ENCODE peak calls at places on chromosomes 16 and 17, in eight cellular contexts. M is left ventricle myocardium inferior, Y is stomach, A is suprapubic skin, W is cardiac fibroblast, D is testis, B is breast epithelium, C is thoracic aorta. L is an unnamed sample.

GRCh38 chr16:5615868-5616642 is 518.5 kb upstream of the EEF2KMT start:
- DNase-seq in M (peak), Y (peak), A (no peak), W (peak), D (peak), B (peak), C (no peak), L (peak)

GRCh38 chr17:50603340-50603739 is 31.3 kb upstream of the ABCC3 start:
- DNase-seq in M (no peak), Y (no peak), A (no peak), W (no peak), D (no peak), B (no peak), C (no peak), L (peak)

GRCh38 chr17:5282639-5283217 is 644 bp downstream of the RABEP1 start:
- DNase-seq in M (peak), Y (no peak), A (no peak), W (peak), D (peak), B (no peak), C (no peak), L (peak)

GRCh38 chr16:68319185-68319908 is 8.5 kb downstream of the PRMT7 start:
- DNase-seq in M (no peak), Y (no peak), A (no peak), W (no peak), D (no peak), B (no peak), C (no peak), L (no peak)

GRCh38 chr17:19716108-19717030 is at the start of gene SLC47A2:
- DNase-seq in M (no peak), Y (no peak), A (no peak), W (no peak), D (peak), B (no peak), C (no peak), L (no peak)

GRCh38 chr17:79837888-79838540 is 1.2 kb downstream of the CBX4 start:
- DNase-seq in M (no peak), Y (no peak), A (no peak), W (no peak), D (no peak), B (no peak), C (no peak), L (no peak)

GRCh38 chr17:67488161-67488560 is 111.1 kb downstream of the PITPNC1 start:
- DNase-seq in M (peak), Y (no peak), A (peak), W (peak), D (peak), B (no peak), C (no peak), L (no peak)

GRCh38 chr16:53945996-53946395 is 242.0 kb downstream of the FTO start:
- DNase-seq in M (no peak), Y (no peak), A (no peak), W (peak), D (no peak), B (no peak), C (no peak), L (no peak)

GRCh38 chr16:77221482-77221881 is 22.3 kb downstream of the SYCE1L start:
- DNase-seq in M (no peak), Y (no peak), A (no peak), W (peak), D (no peak), B (no peak), C (no peak), L (no peak)

GRCh38 chr16:11835891-11836652 is 15.3 kb downstream of the RSL1D1 start:
- DNase-seq in M (no peak), Y (no peak), A (peak), W (peak), D (no peak), B (no peak), C (no peak), L (no peak)

DNA sequence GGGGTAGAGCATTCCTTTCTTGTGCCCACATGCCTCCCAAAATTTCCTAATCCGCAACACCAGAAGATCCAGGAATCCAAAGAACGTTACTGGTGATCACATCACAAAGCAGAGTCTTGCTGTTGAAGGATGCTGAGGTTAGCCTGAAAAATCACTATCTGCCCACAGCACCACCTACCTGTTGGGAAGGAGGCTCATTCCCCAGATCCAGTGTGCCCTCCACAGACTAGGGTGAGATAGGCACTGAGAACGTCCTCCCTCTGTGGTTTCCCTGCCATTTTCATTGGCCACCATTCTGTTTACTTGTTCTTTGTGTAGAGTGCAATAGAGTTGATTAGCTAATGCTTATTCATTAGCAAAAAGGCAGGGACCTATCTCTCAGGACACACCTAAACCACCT is 30.3 kb downstream of the RCVRN start:
- DNase-seq in M (no peak), Y (no peak), A (no peak), W (no peak), D (no peak), B (no peak), C (no peak), L (no peak)
- TF ChIP-seq CTCF in M (peak), Y (no peak), A (no peak), W (no peak), D (no peak), B (no peak), C (no peak), L (no peak)

GRCh38 chr17:49575524-49576120 is at the start of gene NXPH3:
- DNase-seq in M (peak), Y (peak), A (no peak), W (peak), D (peak), B (peak), C (no peak), L (peak)
- TF ChIP-seq CTCF in M (peak), Y (no peak), A (peak), W (peak), D (peak), B (no peak), C (peak), L (peak)

GRCh38 chr17:64685705-64686104 is 23.6 kb upstream of the SMURF2 start:
- DNase-seq in M (no peak), Y (no peak), A (no peak), W (no peak), D (no peak), B (no peak), C (no peak), L (no peak)

GRCh38 chr17:64686705-64687104 is 24.6 kb upstream of the SMURF2 start:
- DNase-seq in M (no peak), Y (peak), A (no peak), W (no peak), D (no peak), B (no peak), C (no peak), L (no peak)

GRCh38 chr17:64683791-64684190 is 21.7 kb upstream of the SMURF2 start:
- DNase-seq in M (no peak), Y (no peak), A (no peak), W (peak), D (no peak), B (no peak), C (no peak), L (no peak)

GRCh38 chr17:64679710-64680216 is 17.7 kb upstream of the SMURF2 start:
- DNase-seq in M (no peak), Y (no peak), A (no peak), W (peak), D (no peak), B (no peak), C (no peak), L (no peak)

GRCh38 chr17:64682261-64683181 is 20.4 kb upstream of the SMURF2 start:
- DNase-seq in M (no peak), Y (no peak), A (no peak), W (peak), D (no peak), B (no peak), C (no peak), L (no peak)
- TF ChIP-seq CTCF in M (no peak), Y (no peak), A (no peak), W (no peak), D (no peak), B (no peak), C (no peak), L (no peak)

GRCh38 chr16:88540346-88540977 is 29.7 kb upstream of the ZC3H18 start:
- DNase-seq in M (no peak), Y (peak), A (no peak), W (no peak), D (no peak), B (no peak), C (no peak), L (no peak)

GRCh38 chr16:88538366-88539060 is 31.7 kb upstream of the ZC3H18 start:
- DNase-seq in M (no peak), Y (no peak), A (no peak), W (no peak), D (no peak), B (no peak), C (no peak), L (no peak)

GRCh38 chr16:88541109-88541508 is 29.1 kb upstream of the ZC3H18 start:
- DNase-seq in M (no peak), Y (no peak), A (no peak), W (no peak), D (no peak), B (no peak), C (no peak), L (no peak)

GRCh38 chr16:88539261-88539651 is 30.9 kb upstream of the ZC3H18 start:
- DNase-seq in M (no peak), Y (no peak), A (no peak), W (no peak), D (no peak), B (no peak), C (no peak), L (no peak)

GRCh38 chr16:88539652-88540345 is 30.4 kb upstream of the ZC3H18 start:
- DNase-seq in M (no peak), Y (no peak), A (no peak), W (no peak), D (no peak), B (no peak), C (no peak), L (no peak)
- TF ChIP-seq CTCF in M (no peak), Y (no peak), A (no peak), W (no peak), D (no peak), B (no peak), C (no peak), L (no peak)

L was measured in WTC11.